ENCODE peak calls at places on chromosomes 5 and 9, in eight cellular contexts. C, A, S, F, I, W, L and P are unnamed samples.

GRCh38 chr5:137563646-137564474 is 64.7 kb upstream of the SPOCK1 start:
- DNase-seq in C (peak), A (no peak), S (peak), F (no peak), I (no peak), W (no peak), L (no peak), P (no peak)

GRCh38 chr9:71761938-71762353 is 6.4 kb downstream of the CEMIP2 start:
- DNase-seq in C (no peak), A (no peak), S (no peak), F (no peak), I (no peak), W (no peak), L (no peak), P (no peak)

GRCh38 chr9:19552693-19553092 is 143.9 kb downstream of the ACER2 start:
- DNase-seq in C (no peak), A (no peak), S (no peak), F (no peak), I (no peak), W (no peak), L (no peak), P (no peak)

GRCh38 chr9:110065527-110065926 is 142.4 kb downstream of the C9orf152 start:
- DNase-seq in C (peak), A (no peak), S (no peak), F (no peak), I (no peak), W (no peak), L (no peak), P (no peak)

GRCh38 chr9:136516191-136516654 is 29.6 kb downstream of the NOTCH1 start:
- DNase-seq in C (no peak), A (no peak), S (no peak), F (no peak), I (no peak), W (no peak), L (no peak), P (no peak)

GRCh38 chr5:137095597-137095996 is 403.5 kb downstream of the SPOCK1 start:
- DNase-seq in C (no peak), A (no peak), S (no peak), F (no peak), I (no peak), W (no peak), L (no peak), P (no peak)

GRCh38 chr5:158351485-158352140 is 492.7 kb upstream of the CLINT1 start:
- DNase-seq in C (no peak), A (no peak), S (peak), F (no peak), I (no peak), W (no peak), L (no peak), P (no peak)

GRCh38 chr9:75146229-75146628 is 57.9 kb downstream of the OSTF1 start:
- DNase-seq in C (peak), A (no peak), S (no peak), F (no peak), I (no peak), W (no peak), L (no peak), P (no peak)

GRCh38 chr5:134020188-134020587 is 15.4 kb upstream of the VDAC1 start:
- DNase-seq in C (no peak), A (no peak), S (no peak), F (no peak), I (no peak), W (no peak), L (no peak), P (no peak)

GRCh38 chr9:76528056-76528455 is 69.1 kb downstream of the GCNT1 start:
- DNase-seq in C (no peak), A (no peak), S (no peak), F (no peak), I (no peak), W (no peak), L (no peak), P (no peak)

GRCh38 chr9:109733690-109734089 is 46.3 kb upstream of the PALM2AKAP2 start:
- DNase-seq in C (peak), A (no peak), S (no peak), F (no peak), I (no peak), W (no peak), L (no peak), P (no peak)

GRCh38 chr5:171424726-171425125 is 5.3 kb downstream of the FGF18 start:
- DNase-seq in C (peak), A (no peak), S (no peak), F (no peak), I (no peak), W (no peak), L (no peak), P (no peak)

GRCh38 chr5:96348536-96348935 is 84.5 kb downstream of the PCSK1 start:
- DNase-seq in C (no peak), A (no peak), S (no peak), F (no peak), I (no peak), W (no peak), L (no peak), P (no peak)

GRCh38 chr9:74431467-74431866 is 65.7 kb upstream of the RORB start:
- DNase-seq in C (no peak), A (no peak), S (no peak), F (no peak), I (no peak), W (no peak), L (no peak), P (no peak)